ENCODE peak calls at places on chromosome 21, in nine cellular contexts. One of them, this sample, is unnamed.

GRCh38 chr21:31623664-31624063 is 35.8 kb upstream of the SOD1 start:
- DNase-seq in omental fat pad: no peak
- DNase-seq in testis: no peak
- DNase-seq in WTC11: no peak
- DNase-seq in heart left ventricle: no peak
- DNase-seq in suprapubic skin: no peak
- DNase-seq in AG04449: no peak
- DNase-seq in tibial artery: no peak
- DNase-seq in fibroblast of lung: no peak
- DNase-seq in this sample: no peak

GRCh38 chr21:27202301-27202700 is 235.4 kb upstream of the ADAMTS5 start:
- DNase-seq in omental fat pad: no peak
- DNase-seq in testis: no peak
- DNase-seq in WTC11: no peak
- DNase-seq in heart left ventricle: no peak
- DNase-seq in suprapubic skin: no peak
- DNase-seq in AG04449: no peak
- DNase-seq in tibial artery: no peak
- DNase-seq in fibroblast of lung: no peak
- DNase-seq in this sample: no peak

GRCh38 chr21:32867587-32867986 is 96.0 kb upstream of the PAXBP1 start:
- DNase-seq in omental fat pad: no peak
- DNase-seq in testis: no peak
- DNase-seq in WTC11: no peak
- DNase-seq in heart left ventricle: no peak
- DNase-seq in suprapubic skin: no peak
- DNase-seq in AG04449: no peak
- DNase-seq in tibial artery: no peak
- DNase-seq in fibroblast of lung: no peak
- DNase-seq in this sample: no peak

GRCh38 chr21:42013338-42013737 is 3.2 kb upstream of the ZBTB21 start:
- DNase-seq in omental fat pad: no peak
- DNase-seq in testis: no peak
- DNase-seq in WTC11: no peak
- DNase-seq in heart left ventricle: no peak
- DNase-seq in suprapubic skin: no peak
- DNase-seq in AG04449: no peak
- DNase-seq in tibial artery: no peak
- DNase-seq in fibroblast of lung: no peak
- DNase-seq in this sample: no peak

GRCh38 chr21:44867999-44868700 is 5.3 kb downstream of the PTTG1IP start:
- DNase-seq in omental fat pad: no peak
- DNase-seq in testis: no peak
- DNase-seq in WTC11: no peak
- DNase-seq in heart left ventricle: peak
- DNase-seq in suprapubic skin: no peak
- DNase-seq in AG04449: no peak
- DNase-seq in tibial artery: no peak
- DNase-seq in fibroblast of lung: no peak
- DNase-seq in this sample: no peak

GRCh38 chr21:26800455-26801454 is 44.5 kb downstream of the ADAMTS1 start:
- DNase-seq in omental fat pad: no peak
- DNase-seq in testis: peak
- DNase-seq in WTC11: no peak
- DNase-seq in heart left ventricle: no peak
- DNase-seq in suprapubic skin: no peak
- DNase-seq in AG04449: no peak
- DNase-seq in tibial artery: peak
- DNase-seq in fibroblast of lung: peak
- DNase-seq in this sample: peak

GRCh38 chr21:15065381-15066230 is 806 bp upstream of the NRIP1 start:
- DNase-seq in omental fat pad: peak
- DNase-seq in testis: peak
- DNase-seq in WTC11: peak
- DNase-seq in heart left ventricle: peak
- DNase-seq in suprapubic skin: peak
- DNase-seq in AG04449: peak
- DNase-seq in tibial artery: peak
- DNase-seq in fibroblast of lung: peak
- DNase-seq in this sample: peak

GRCh38 chr21:45811136-45811535 is 167.6 kb downstream of the PCBP3 start:
- DNase-seq in omental fat pad: no peak
- DNase-seq in testis: no peak
- DNase-seq in WTC11: no peak
- DNase-seq in heart left ventricle: no peak
- DNase-seq in suprapubic skin: peak
- DNase-seq in AG04449: no peak
- DNase-seq in tibial artery: peak
- DNase-seq in fibroblast of lung: no peak
- DNase-seq in this sample: no peak

GRCh38 chr21:39046236-39046911 is 136.9 kb downstream of the PSMG1 start:
- DNase-seq in omental fat pad: no peak
- DNase-seq in testis: no peak
- DNase-seq in WTC11: no peak
- DNase-seq in heart left ventricle: no peak
- DNase-seq in suprapubic skin: no peak
- DNase-seq in AG04449: no peak
- DNase-seq in tibial artery: no peak
- DNase-seq in fibroblast of lung: no peak
- DNase-seq in this sample: no peak

GRCh38 chr21:39047046-39047445 is 136.2 kb downstream of the PSMG1 start:
- DNase-seq in omental fat pad: no peak
- DNase-seq in testis: no peak
- DNase-seq in WTC11: no peak
- DNase-seq in heart left ventricle: no peak
- DNase-seq in suprapubic skin: no peak
- DNase-seq in AG04449: no peak
- DNase-seq in tibial artery: no peak
- DNase-seq in fibroblast of lung: no peak
- DNase-seq in this sample: no peak

GRCh38 chr21:39048064-39048463 is 135.2 kb downstream of the PSMG1 start:
- DNase-seq in omental fat pad: no peak
- DNase-seq in testis: no peak
- DNase-seq in WTC11: peak
- DNase-seq in heart left ventricle: no peak
- DNase-seq in suprapubic skin: no peak
- DNase-seq in AG04449: no peak
- DNase-seq in tibial artery: no peak
- DNase-seq in fibroblast of lung: peak
- DNase-seq in this sample: no peak

GRCh38 chr21:39050839-39051560 is 132.3 kb downstream of the PSMG1 start:
- DNase-seq in omental fat pad: no peak
- DNase-seq in testis: no peak
- DNase-seq in WTC11: no peak
- DNase-seq in heart left ventricle: no peak
- DNase-seq in suprapubic skin: no peak
- DNase-seq in AG04449: no peak
- DNase-seq in tibial artery: no peak
- DNase-seq in fibroblast of lung: no peak
- DNase-seq in this sample: no peak

DNA sequence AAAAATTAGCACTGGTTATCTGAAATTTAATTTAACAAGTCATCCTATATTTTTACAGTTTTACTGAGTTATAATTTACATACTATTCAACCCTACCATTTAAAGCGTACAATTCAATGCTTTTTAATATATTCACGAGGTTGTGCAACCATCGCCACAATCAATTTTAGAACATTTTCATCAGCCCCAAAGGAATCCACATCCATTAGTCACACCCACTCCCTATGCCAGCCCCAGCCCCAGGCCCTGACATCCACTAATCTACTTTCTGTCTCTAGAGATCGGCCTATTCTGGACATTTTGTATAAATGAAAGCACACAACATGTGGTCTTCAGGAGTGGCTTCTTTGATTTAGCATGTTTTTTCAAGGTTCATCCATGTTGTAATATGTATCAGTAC is 134.7 kb downstream of the PSMG1 start:
- DNase-seq in omental fat pad: no peak
- DNase-seq in testis: no peak
- DNase-seq in WTC11: no peak
- DNase-seq in heart left ventricle: no peak
- DNase-seq in suprapubic skin: no peak
- DNase-seq in AG04449: no peak
- DNase-seq in tibial artery: no peak
- DNase-seq in fibroblast of lung: peak
- DNase-seq in this sample: no peak
- TF ChIP-seq CTCF in omental fat pad: no peak
- TF ChIP-seq CTCF in testis: no peak
- TF ChIP-seq CTCF in WTC11: no peak
- TF ChIP-seq CTCF in heart left ventricle: no peak
- TF ChIP-seq CTCF in suprapubic skin: no peak
- TF ChIP-seq CTCF in AG04449: no peak
- TF ChIP-seq CTCF in tibial artery: no peak
- TF ChIP-seq CTCF in fibroblast of lung: no peak
- TF ChIP-seq CTCF in this sample: no peak

GRCh38 chr21:29718081-29718815 is 221.5 kb downstream of the GRIK1 start:
- DNase-seq in omental fat pad: no peak
- DNase-seq in testis: no peak
- DNase-seq in WTC11: no peak
- DNase-seq in heart left ventricle: no peak
- DNase-seq in suprapubic skin: no peak
- DNase-seq in AG04449: no peak
- DNase-seq in tibial artery: no peak
- DNase-seq in fibroblast of lung: peak
- DNase-seq in this sample: no peak

GRCh38 chr21:29721242-29721641 is 218.6 kb downstream of the GRIK1 start:
- DNase-seq in omental fat pad: no peak
- DNase-seq in testis: no peak
- DNase-seq in WTC11: no peak
- DNase-seq in heart left ventricle: no peak
- DNase-seq in suprapubic skin: no peak
- DNase-seq in AG04449: no peak
- DNase-seq in tibial artery: no peak
- DNase-seq in fibroblast of lung: no peak
- DNase-seq in this sample: no peak

GRCh38 chr21:29725025-29725736 is 214.6 kb downstream of the GRIK1 start:
- DNase-seq in omental fat pad: no peak
- DNase-seq in testis: no peak
- DNase-seq in WTC11: no peak
- DNase-seq in heart left ventricle: no peak
- DNase-seq in suprapubic skin: no peak
- DNase-seq in AG04449: no peak
- DNase-seq in tibial artery: no peak
- DNase-seq in fibroblast of lung: no peak
- DNase-seq in this sample: no peak

GRCh38 chr21:29719561-29719960 is 220.2 kb downstream of the GRIK1 start:
- DNase-seq in omental fat pad: no peak
- DNase-seq in testis: no peak
- DNase-seq in WTC11: no peak
- DNase-seq in heart left ventricle: no peak
- DNase-seq in suprapubic skin: no peak
- DNase-seq in AG04449: no peak
- DNase-seq in tibial artery: no peak
- DNase-seq in fibroblast of lung: no peak
- DNase-seq in this sample: no peak

DNA sequence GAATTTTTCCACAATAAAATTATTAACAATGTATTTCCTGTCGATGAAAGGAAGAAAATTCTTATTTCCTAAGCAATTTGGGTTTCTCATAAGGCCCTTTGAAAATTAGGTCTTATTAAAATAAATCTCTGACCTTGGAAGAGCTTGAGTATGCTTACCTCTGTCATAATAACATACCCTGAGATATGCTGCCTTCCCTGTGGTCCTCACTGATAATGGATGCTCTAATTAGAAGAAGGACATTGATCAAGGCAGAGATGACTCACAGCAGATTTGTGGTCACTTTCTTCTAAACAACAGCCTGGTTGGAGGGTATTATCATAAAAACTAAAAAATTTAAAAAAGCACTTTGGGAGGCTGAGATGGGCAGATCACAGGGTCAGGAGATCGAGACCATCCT is 217.8 kb downstream of the GRIK1 start:
- DNase-seq in omental fat pad: no peak
- DNase-seq in testis: no peak
- DNase-seq in WTC11: no peak
- DNase-seq in heart left ventricle: no peak
- DNase-seq in suprapubic skin: no peak
- DNase-seq in AG04449: no peak
- DNase-seq in tibial artery: no peak
- DNase-seq in fibroblast of lung: no peak
- DNase-seq in this sample: no peak
- TF ChIP-seq CTCF in omental fat pad: no peak
- TF ChIP-seq CTCF in testis: no peak
- TF ChIP-seq CTCF in WTC11: no peak
- TF ChIP-seq CTCF in heart left ventricle: no peak
- TF ChIP-seq CTCF in suprapubic skin: no peak
- TF ChIP-seq CTCF in AG04449: no peak
- TF ChIP-seq CTCF in tibial artery: no peak
- TF ChIP-seq CTCF in fibroblast of lung: no peak
- TF ChIP-seq CTCF in this sample: no peak

GRCh38 chr21:16086121-16086520 is 356.3 kb downstream of the USP25 start:
- DNase-seq in omental fat pad: no peak
- DNase-seq in testis: no peak
- DNase-seq in WTC11: no peak
- DNase-seq in heart left ventricle: no peak
- DNase-seq in suprapubic skin: no peak
- DNase-seq in AG04449: no peak
- DNase-seq in tibial artery: no peak
- DNase-seq in fibroblast of lung: no peak
- DNase-seq in this sample: no peak

GRCh38 chr21:16085436-16085835 is 355.7 kb downstream of the USP25 start:
- DNase-seq in omental fat pad: no peak
- DNase-seq in testis: no peak
- DNase-seq in WTC11: no peak
- DNase-seq in heart left ventricle: no peak
- DNase-seq in suprapubic skin: no peak
- DNase-seq in AG04449: no peak
- DNase-seq in tibial artery: no peak
- DNase-seq in fibroblast of lung: peak
- DNase-seq in this sample: no peak

GRCh38 chr21:16086936-16087335 is 357.2 kb downstream of the USP25 start:
- DNase-seq in omental fat pad: no peak
- DNase-seq in testis: no peak
- DNase-seq in WTC11: no peak
- DNase-seq in heart left ventricle: no peak
- DNase-seq in suprapubic skin: no peak
- DNase-seq in AG04449: no peak
- DNase-seq in tibial artery: no peak
- DNase-seq in fibroblast of lung: no peak
- DNase-seq in this sample: no peak

GRCh38 chr21:16082038-16082816 is 352.4 kb downstream of the USP25 start:
- DNase-seq in omental fat pad: no peak
- DNase-seq in testis: no peak
- DNase-seq in WTC11: no peak
- DNase-seq in heart left ventricle: no peak
- DNase-seq in suprapubic skin: no peak
- DNase-seq in AG04449: no peak
- DNase-seq in tibial artery: no peak
- DNase-seq in fibroblast of lung: peak
- DNase-seq in this sample: no peak

DNA sequence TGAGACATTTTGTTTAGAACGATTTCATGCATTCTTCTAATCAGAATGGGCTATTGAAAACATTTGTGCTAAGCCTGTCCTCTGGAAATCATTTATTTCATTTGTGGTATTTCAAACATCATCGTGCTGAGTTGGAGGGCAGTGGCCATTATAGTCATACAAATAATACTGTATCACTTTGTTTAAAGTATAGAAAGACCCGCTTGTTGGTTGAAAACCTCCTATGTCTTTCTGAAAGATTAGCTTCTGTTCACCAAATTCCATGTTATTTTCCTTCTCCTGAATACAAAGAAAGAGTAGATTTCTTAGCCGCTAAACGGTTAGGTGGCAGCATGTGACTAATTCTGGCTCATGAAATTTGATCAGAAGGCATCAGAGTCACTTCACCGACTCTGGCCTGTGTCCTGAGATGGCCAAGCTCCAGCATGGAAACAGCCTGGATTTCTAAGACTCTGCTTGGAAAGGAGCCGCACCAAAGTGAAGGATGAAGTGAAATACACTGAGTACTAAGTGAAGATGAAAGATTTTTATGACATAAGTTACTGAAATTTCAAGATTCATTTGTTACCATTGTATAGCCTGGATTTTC is 355.1 kb downstream of the USP25 start:
- DNase-seq in omental fat pad: no peak
- DNase-seq in testis: peak
- DNase-seq in WTC11: no peak
- DNase-seq in heart left ventricle: no peak
- DNase-seq in suprapubic skin: peak
- DNase-seq in AG04449: no peak
- DNase-seq in tibial artery: peak
- DNase-seq in fibroblast of lung: peak
- DNase-seq in this sample: no peak
- TF ChIP-seq CTCF in omental fat pad: no peak
- TF ChIP-seq CTCF in testis: no peak
- TF ChIP-seq CTCF in WTC11: no peak
- TF ChIP-seq CTCF in heart left ventricle: no peak
- TF ChIP-seq CTCF in suprapubic skin: no peak
- TF ChIP-seq CTCF in AG04449: no peak
- TF ChIP-seq CTCF in tibial artery: no peak
- TF ChIP-seq CTCF in fibroblast of lung: no peak
- TF ChIP-seq CTCF in this sample: no peak

GRCh38 chr21:36422279-36423098 is 37.3 kb downstream of the CHAF1B start:
- DNase-seq in omental fat pad: no peak
- DNase-seq in testis: peak
- DNase-seq in WTC11: peak
- DNase-seq in heart left ventricle: no peak
- DNase-seq in suprapubic skin: no peak
- DNase-seq in AG04449: peak
- DNase-seq in tibial artery: peak
- DNase-seq in fibroblast of lung: peak
- DNase-seq in this sample: no peak
- TF ChIP-seq CTCF in omental fat pad: no peak
- TF ChIP-seq CTCF in testis: peak
- TF ChIP-seq CTCF in WTC11: peak
- TF ChIP-seq CTCF in heart left ventricle: peak
- TF ChIP-seq CTCF in suprapubic skin: no peak
- TF ChIP-seq CTCF in AG04449: peak
- TF ChIP-seq CTCF in tibial artery: peak
- TF ChIP-seq CTCF in fibroblast of lung: peak
- TF ChIP-seq CTCF in this sample: peak